ENCODE peak calls at places on chromosome 4, in eight cellular contexts. S is thoracic aorta; M is Peyer's patch; C is HCT116; A is CD4-positive, alpha-beta memory T cell; B is left lung; V is endodermal cell; Y is body of pancreas. D is an unnamed sample.

GRCh38 chr4:83964996-83965541 is 429.2 kb downstream of the GPAT3 start:
- DNase-seq in M (no peak), Y (no peak), S (no peak), A (peak; percentile 2), V (no peak), C (no peak), B (no peak), D (no peak)

GRCh38 chr4:22410645-22411247 is 105.1 kb downstream of the ADGRA3 start:
- DNase-seq in V (no peak), C (no peak), Y (no peak), A (no peak), M (no peak), S (no peak), B (no peak), D (no peak)

GRCh38 chr4:5945936-5946335 is 53.0 kb upstream of the CRMP1 start:
- DNase-seq in V (peak; percentile 41), Y (no peak), M (no peak), B (no peak), C (no peak), S (no peak), A (no peak), D (no peak)

GRCh38 chr4:55947254-55947882 is 1.4 kb upstream of the CEP135 start:
- DNase-seq in A (peak; percentile 5), V (no peak), S (no peak), B (no peak), C (no peak), M (no peak), Y (no peak), D (no peak)

GRCh38 chr4:156362581-156362980 is 408.9 kb upstream of the CTSO start:
- DNase-seq in C (no peak), M (no peak), Y (no peak), V (no peak), B (no peak), S (no peak), A (no peak), D (no peak)

GRCh38 chr4:119735136-119735770 is 106.6 kb upstream of the PDE5A start:
- DNase-seq in Y (no peak), B (no peak), A (no peak), V (no peak), M (no peak), S (no peak), C (no peak), D (no peak)

GRCh38 chr4:17701146-17701859 is 80.1 kb downstream of the FAM184B start:
- DNase-seq in A (no peak), S (no peak), M (no peak), V (no peak), C (no peak), B (no peak), Y (no peak), D (no peak)

GRCh38 chr4:90318208-90318607 is 191.0 kb downstream of the CCSER1 start:
- DNase-seq in B (no peak), M (no peak), A (no peak), V (no peak), C (peak; percentile 85), S (no peak), Y (no peak), D (no peak)

GRCh38 chr4:186297013-186297645 is 31.1 kb downstream of the F11 start:
- DNase-seq in V (no peak), M (no peak), A (peak; percentile 2), S (no peak), B (no peak), Y (no peak), C (peak; percentile 56), D (no peak)

GRCh38 chr4:40243390-40243948 is 46.6 kb downstream of the RHOH start:
- DNase-seq in S (no peak), A (no peak), V (no peak), Y (no peak), C (no peak), M (no peak), B (no peak), D (no peak)

GRCh38 chr4:19005211-19005610 is 983.7 kb upstream of the LCORL start:
- DNase-seq in B (no peak), S (no peak), C (no peak), A (no peak), V (no peak), M (no peak), Y (no peak), D (no peak)

GRCh38 chr4:90137545-90137944 is 10.4 kb downstream of the CCSER1 start:
- DNase-seq in V (peak; percentile 55), Y (no peak), S (no peak), M (no peak), B (no peak), A (no peak), C (no peak), D (no peak)

GRCh38 chr4:168917150-168917779 is 92.8 kb downstream of the CBR4 start:
- DNase-seq in V (no peak), B (no peak), C (peak; percentile 22), M (no peak), S (no peak), A (no peak), Y (no peak), D (peak; percentile 57)

GRCh38 chr4:82528074-82528473 is 33.7 kb downstream of the TMEM150C start:
- DNase-seq in A (no peak), B (no peak), Y (no peak), V (no peak), S (no peak), M (no peak), C (no peak), D (no peak)

GRCh38 chr4:49002931-49003330 is 16.9 kb downstream of the CWH43 start:
- DNase-seq in M (no peak), B (no peak), A (no peak), V (no peak), C (no peak), S (no peak), Y (no peak), D (no peak)

GRCh38 chr4:48997962-48998361 is 11.9 kb downstream of the CWH43 start:
- DNase-seq in C (no peak), S (no peak), V (no peak), A (no peak), M (no peak), Y (no peak), B (no peak), D (no peak)

GRCh38 chr4:48998440-48998839 is 12.4 kb downstream of the CWH43 start:
- DNase-seq in A (no peak), B (no peak), C (no peak), V (no peak), S (no peak), Y (no peak), M (no peak), D (no peak)

GRCh38 chr4:49000806-49001205 is 14.7 kb downstream of the CWH43 start:
- DNase-seq in C (no peak), M (no peak), S (no peak), V (no peak), A (no peak), Y (no peak), B (no peak), D (no peak)
- H3K9me3 ChIP-seq in C (no peaks in the 10 kb centered on the region), M (no peaks in the 10 kb centered on the region), S (no peaks in the 10 kb centered on the region), V (peaks cover 14% of the 10 kb centered on the region), A (no peaks in the 10 kb centered on the region), Y (no peaks in the 10 kb centered on the region), B (no peaks in the 10 kb centered on the region), D (no peaks in the 10 kb centered on the region)

DNA sequence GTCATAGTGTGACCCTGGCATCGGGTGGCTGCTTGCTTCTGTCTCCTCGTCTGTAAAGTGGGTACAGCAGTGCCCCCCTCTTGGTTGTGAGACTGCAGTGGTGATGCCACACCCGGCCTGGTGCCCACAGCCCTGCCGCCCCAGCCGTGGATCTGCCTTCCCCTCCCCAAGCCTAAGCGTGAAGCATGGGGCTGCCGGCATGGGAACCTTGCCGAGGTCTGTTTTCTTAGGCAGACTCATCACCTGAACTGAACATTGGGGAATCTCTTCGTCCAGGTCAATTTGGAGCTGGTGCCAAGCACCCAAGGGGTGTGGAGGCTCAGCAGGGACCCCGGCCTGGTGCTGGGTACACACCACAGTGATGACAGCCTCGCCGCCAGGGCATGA is 108.4 kb downstream of the PSAPL1 start:
- DNase-seq in A (no peak), M (peak; percentile 15), V (no peak), S (no peak), C (no peak), B (no peak), Y (no peak), D (no peak)
- H3K27me3 ChIP-seq in A (no peaks in the 10 kb centered on the region), M (no peaks in the 10 kb centered on the region), V (peaks cover 32% of the 10 kb centered on the region), S (no peaks in the 10 kb centered on the region), C (no peaks in the 10 kb centered on the region), B (no peaks in the 10 kb centered on the region), Y (no peaks in the 10 kb centered on the region), D (no peaks in the 10 kb centered on the region)

GRCh38 chr4:129059028-129059427 is 34.3 kb downstream of the SCLT1 start:
- DNase-seq in V (no peak), A (no peak), M (no peak), S (no peak), Y (no peak), C (no peak), B (no peak), D (no peak)
- H3K9me3 ChIP-seq in V (peaks cover 96% of the 10 kb centered on the region), A (peaks cover 9% of the 10 kb centered on the region), M (peaks cover 4% of the 10 kb centered on the region), S (peaks cover 77% of the 10 kb centered on the region), Y (no peaks in the 10 kb centered on the region), C (peaks cover 19% of the 10 kb centered on the region), B (peaks cover 99% of the 10 kb centered on the region), D (peaks cover 63% of the 10 kb centered on the region)

DNA sequence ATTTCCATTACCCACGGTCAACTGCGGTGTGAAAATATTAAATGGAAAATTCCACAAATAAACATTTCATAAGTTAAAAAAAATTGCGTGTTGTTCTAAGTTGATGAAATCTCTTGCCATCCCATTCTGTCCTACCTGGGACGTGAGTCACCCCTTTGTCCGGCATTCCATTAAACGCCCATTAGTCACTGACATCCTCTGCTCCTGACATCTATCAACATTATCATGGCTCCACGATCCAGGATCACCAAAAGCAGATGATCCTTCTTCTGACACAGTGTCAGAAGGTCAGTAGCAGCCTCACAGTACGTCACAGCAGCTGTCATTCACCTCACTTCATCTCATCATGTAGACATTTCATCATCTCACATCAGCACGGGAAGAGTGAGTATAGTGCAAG is 125.7 kb downstream of the ZNF827 start:
- DNase-seq in B (no peak), S (no peak), Y (no peak), C (peak; percentile 93), A (no peak), M (no peak), V (no peak), D (no peak)
- H3K27me3 ChIP-seq in B (no peaks in the 10 kb centered on the region), S (no peaks in the 10 kb centered on the region), Y (no peaks in the 10 kb centered on the region), C (no peaks in the 10 kb centered on the region), A (no peaks in the 10 kb centered on the region), M (no peaks in the 10 kb centered on the region), V (no peaks in the 10 kb centered on the region), D (no peaks in the 10 kb centered on the region)

GRCh38 chr4:177263818-177264217 is 45.9 kb upstream of the NEIL3 start:
- DNase-seq in M (no peak), V (peak; percentile 47), S (no peak), B (no peak), Y (no peak), C (no peak), A (no peak), D (no peak)
- H3K9me3 ChIP-seq in M (no peaks in the 10 kb centered on the region), V (peaks cover 5% of the 10 kb centered on the region), S (no peaks in the 10 kb centered on the region), B (no peaks in the 10 kb centered on the region), Y (no peaks in the 10 kb centered on the region), C (no peaks in the 10 kb centered on the region), A (no peaks in the 10 kb centered on the region), D (no peaks in the 10 kb centered on the region)

DNA sequence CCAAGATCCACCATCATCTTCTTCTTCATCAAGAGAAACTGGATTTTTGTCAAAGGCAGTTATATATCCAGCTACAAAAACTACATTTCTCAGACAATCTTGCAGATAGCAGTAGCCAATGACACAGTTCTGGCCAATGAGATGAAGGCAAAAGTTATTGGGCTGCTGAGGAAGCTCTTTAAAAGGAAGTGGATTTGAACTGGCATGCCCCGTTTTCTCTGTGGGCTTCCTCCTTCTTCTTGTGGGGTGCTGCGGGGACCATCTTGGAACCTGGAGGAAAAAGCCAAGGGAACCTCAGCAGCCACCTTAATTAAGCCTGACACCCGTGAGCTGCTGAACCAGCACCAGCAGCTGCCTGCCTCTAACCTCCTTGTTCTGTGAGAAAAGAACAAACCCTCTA is 4.8 kb downstream of the SMIM43 start:
- DNase-seq in B (no peak), V (no peak), M (no peak), C (no peak), S (no peak), A (no peak), Y (no peak), D (no peak)
- H3K27me3 ChIP-seq in B (peaks cover 18% of the 10 kb centered on the region), V (peaks cover 48% of the 10 kb centered on the region), M (peaks cover 5% of the 10 kb centered on the region), C (no peaks in the 10 kb centered on the region), S (no peaks in the 10 kb centered on the region), A (peaks cover 15% of the 10 kb centered on the region), Y (peaks cover 12% of the 10 kb centered on the region), D (no peaks in the 10 kb centered on the region)

D was measured in tibial nerve.